ENCODE peak calls at places on chromosomes 12 and 14, in ten cellular contexts. W, Y, S, H, Q, X, K, B, Z and C are unnamed samples.

GRCh38 chr14:65302571-65303184 is 109.9 kb upstream of the FUT8 start:
- DNase-seq in W (no peak), Y (no peak), S (no peak), H (peak), Q (no peak), X (no peak), K (no peak), B (no peak), Z (no peak), C (no peak)

GRCh38 chr14:24095196-24096068 is 1.3 kb downstream of the PCK2 start:
- DNase-seq in W (no peak), Y (no peak), S (no peak), H (peak), Q (peak), X (no peak), K (no peak), B (no peak), Z (no peak), C (peak)

GRCh38 chr12:2346405-2346804 is 293.6 kb downstream of the CACNA1C start:
- DNase-seq in W (no peak), Y (no peak), S (no peak), H (no peak), Q (no peak), X (no peak), K (no peak), B (no peak), Z (no peak), C (no peak)

GRCh38 chr12:68975811-68976210 is 42.8 kb upstream of the CPM start:
- DNase-seq in W (no peak), Y (no peak), S (no peak), H (no peak), Q (no peak), X (no peak), K (no peak), B (no peak), Z (no peak), C (no peak)

GRCh38 chr12:131468206-131468605 is 242.7 kb upstream of the SFSWAP start:
- DNase-seq in W (no peak), Y (no peak), S (no peak), H (no peak), Q (no peak), X (no peak), K (no peak), B (no peak), Z (no peak), C (no peak)

GRCh38 chr12:79373896-79374499 is 316.8 kb downstream of the PAWR start:
- DNase-seq in W (no peak), Y (no peak), S (no peak), H (peak), Q (peak), X (peak), K (no peak), B (no peak), Z (no peak), C (no peak)

GRCh38 chr12:77236066-77236465 is 170.7 kb upstream of the E2F7 start:
- DNase-seq in W (no peak), Y (no peak), S (no peak), H (no peak), Q (no peak), X (no peak), K (no peak), B (no peak), Z (no peak), C (no peak)

GRCh38 chr14:24172261-24172860 is 481 bp downstream of the REC8 start:
- DNase-seq in W (no peak), Y (no peak), S (no peak), H (no peak), Q (no peak), X (no peak), K (no peak), B (no peak), Z (no peak), C (no peak)

GRCh38 chr12:108890208-108890607 is 10.3 kb downstream of the DAO start:
- DNase-seq in W (no peak), Y (no peak), S (no peak), H (peak), Q (no peak), X (no peak), K (no peak), B (no peak), Z (no peak), C (no peak)

GRCh38 chr12:88876867-88877266 is 296.6 kb upstream of the KITLG start:
- DNase-seq in W (no peak), Y (no peak), S (no peak), H (no peak), Q (no peak), X (no peak), K (peak), B (no peak), Z (no peak), C (no peak)

GRCh38 chr12:53806689-53807088 is 54.9 kb upstream of the CISTR start:
- DNase-seq in W (no peak), Y (no peak), S (no peak), H (no peak), Q (no peak), X (no peak), K (no peak), B (no peak), Z (no peak), C (no peak)

GRCh38 chr14:58898655-58899316 is 261.0 kb downstream of the DACT1 start:
- DNase-seq in W (no peak), Y (no peak), S (no peak), H (no peak), Q (no peak), X (no peak), K (peak), B (no peak), Z (no peak), C (no peak)

GRCh38 chr12:113515082-113515856 is 43.6 kb upstream of the LHX5 start:
- DNase-seq in W (no peak), Y (no peak), S (no peak), H (no peak), Q (no peak), X (no peak), K (no peak), B (no peak), Z (no peak), C (no peak)

GRCh38 chr12:93039062-93039461 is 110.0 kb upstream of the EEA1 start:
- DNase-seq in W (no peak), Y (no peak), S (no peak), H (no peak), Q (no peak), X (no peak), K (no peak), B (no peak), Z (no peak), C (no peak)

GRCh38 chr14:64117671-64118402 is 176.3 kb downstream of the ESR2 start:
- DNase-seq in W (no peak), Y (no peak), S (no peak), H (no peak), Q (no peak), X (no peak), K (peak), B (no peak), Z (no peak), C (no peak)

GRCh38 chr14:104389326-104390220 is 190.0 kb upstream of the C14orf180 start:
- DNase-seq in W (no peak), Y (no peak), S (no peak), H (no peak), Q (no peak), X (peak), K (no peak), B (no peak), Z (no peak), C (no peak)

GRCh38 chr12:130920711-130921381 is 32.9 kb upstream of the ADGRD1 start:
- DNase-seq in W (no peak), Y (no peak), S (no peak), H (no peak), Q (no peak), X (no peak), K (peak), B (no peak), Z (no peak), C (no peak)

GRCh38 chr12:93042684-93043083 is 113.6 kb upstream of the EEA1 start:
- DNase-seq in W (no peak), Y (no peak), S (no peak), H (no peak), Q (no peak), X (no peak), K (no peak), B (no peak), Z (no peak), C (no peak)